ENCODE peak calls at places on chromosomes 1 and 21, in nine cellular contexts. J is heart left ventricle; I is pons; Q is activated CD8-positive, alpha-beta memory T cell treated with anti-CD3 and anti-CD28 coated beads, Interleukin-2, amount 50 U/mL, for 48 hours; K is left ventricle myocardium inferior; N is hippocampal formation; A is T-cell; L is AG09319; S is stimulated activated CD4-positive, alpha-beta T cell treated with anti-CD3 and anti-CD28 coated beads, Interleukin-15, amount 100 ng/mL, for 1 hour. C is an unnamed sample.
A peak's percentile ranks its signal among the peaks of the same experiment; 100 is the strongest.

GRCh38 chr1:31750858-31751638 is 13.1 kb downstream of the ADGRB2 start:
- DNase-seq in S (no peak), Q (no peak), N (no peak), K (no peak), J (no peak), L (no peak), I (no peak), A (no peak), C (peak; percentile 36)

GRCh38 chr1:174692313-174692712 is 244.5 kb downstream of the GPR52 start:
- DNase-seq in A (no peak), Q (no peak), K (no peak), N (no peak), I (no peak), J (no peak), L (no peak), S (no peak), C (no peak)

GRCh38 chr1:241787691-241788090 is 60.3 kb upstream of the EXO1 start:
- DNase-seq in N (no peak), I (peak; percentile 22), K (no peak), J (no peak), A (no peak), L (no peak), S (no peak), Q (no peak), C (no peak)

GRCh38 chr1:27403065-27403726 is 10.8 kb downstream of the GPR3 start:
- DNase-seq in S (no peak), N (peak; percentile 27), A (no peak), L (no peak), I (peak; percentile 39), K (peak; percentile 75), J (peak; percentile 61), Q (no peak), C (no peak)

GRCh38 chr1:226827458-226827857 is 43.0 kb upstream of the PSEN2 start:
- DNase-seq in J (peak; percentile 70), A (no peak), I (peak; percentile 21), Q (peak; percentile 64), K (peak; percentile 73), N (no peak), L (no peak), S (no peak), C (no peak)

GRCh38 chr1:228345201-228345930 is 61.3 kb downstream of the TRIM11 start:
- DNase-seq in A (peak; percentile 10), K (peak; percentile 11), L (no peak), J (peak; percentile 16), Q (no peak), S (no peak), I (no peak), N (no peak), C (peak; percentile 2)

GRCh38 chr21:42668620-42669019 is 15.2 kb downstream of the PDE9A start:
- DNase-seq in Q (no peak), N (no peak), K (no peak), I (no peak), A (no peak), J (no peak), L (no peak), S (no peak), C (no peak)

GRCh38 chr1:4655674-4656532 is 1.5 kb downstream of the AJAP1 start:
- DNase-seq in L (no peak), Q (no peak), I (peak; percentile 95), N (peak; percentile 84), S (no peak), A (no peak), J (peak; percentile 48), K (peak; percentile 41), C (no peak)

GRCh38 chr1:156860113-156860638 is 489 bp upstream of the NTRK1 start:
- DNase-seq in L (no peak), I (peak; percentile 32), N (peak; percentile 25), A (peak; percentile 60), J (peak; percentile 41), Q (peak; percentile 83), K (peak; percentile 36), S (peak; percentile 33), C (peak; percentile 78)

GRCh38 chr1:16011936-16012589 is 5.8 kb downstream of the HSPB7 start:
- DNase-seq in I (no peak), J (no peak), S (no peak), N (no peak), L (no peak), K (no peak), Q (no peak), A (no peak), C (no peak)

GRCh38 chr1:51014878-51015277 is 44.8 kb downstream of the CDKN2C start:
- DNase-seq in Q (no peak), N (no peak), A (no peak), L (no peak), J (no peak), I (no peak), S (no peak), K (no peak), C (no peak)

GRCh38 chr1:199696225-199696624 is 331.3 kb upstream of the NR5A2 start:
- DNase-seq in K (no peak), N (no peak), L (no peak), A (no peak), S (no peak), I (no peak), J (no peak), Q (no peak), C (no peak)

GRCh38 chr1:22556391-22557104 is 6.7 kb upstream of the EPHA8 start:
- DNase-seq in A (no peak), Q (no peak), K (no peak), J (no peak), I (no peak), S (no peak), L (no peak), N (no peak), C (no peak)

GRCh38 chr1:3543076-3544049 is 67.9 kb downstream of the MEGF6 start:
- DNase-seq in S (no peak), N (no peak), Q (no peak), L (peak; percentile 66), K (no peak), J (no peak), I (no peak), A (no peak), C (no peak)

GRCh38 chr1:110021285-110021684 is 13.1 kb upstream of the STRIP1 start:
- DNase-seq in L (no peak), N (no peak), J (no peak), S (no peak), A (no peak), K (no peak), I (no peak), Q (no peak), C (no peak)

GRCh38 chr1:111620412-111620971 is 903 bp downstream of the RAP1A start:
- DNase-seq in Q (no peak), N (no peak), I (peak; percentile 65), A (no peak), K (no peak), L (no peak), S (no peak), J (no peak), C (no peak)

GRCh38 chr1:37994886-37995566 is 5.2 kb upstream of the SF3A3 start:
- DNase-seq in N (no peak), K (no peak), S (no peak), I (no peak), J (no peak), L (no peak), Q (no peak), A (no peak), C (no peak)

GRCh38 chr21:41361053-41361785 is 608 bp upstream of the MX2 start:
- DNase-seq in K (no peak), I (no peak), Q (no peak), S (no peak), N (no peak), J (no peak), L (no peak), A (no peak), C (no peak)

GRCh38 chr1:36730599-36730998 is 247.9 kb upstream of the CSF3R start:
- DNase-seq in S (no peak), L (no peak), A (no peak), Q (no peak), I (no peak), N (no peak), J (no peak), K (no peak), C (no peak)

GRCh38 chr1:183543619-183544204 is 46.5 kb downstream of the NCF2 start:
- DNase-seq in K (no peak), A (no peak), Q (no peak), I (peak; percentile 78), N (no peak), J (no peak), L (peak; percentile 41), S (no peak), C (no peak)

GRCh38 chr1:51236548-51237312 is 657 bp downstream of the RNF11 start:
- DNase-seq in N (peak; percentile 58), S (peak; percentile 5), I (peak; percentile 48), A (no peak), Q (peak; percentile 78), K (peak; percentile 32), J (peak; percentile 58), L (no peak), C (peak; percentile 5)

GRCh38 chr21:46247699-46248460 is 19.3 kb upstream of the LSS start:
- DNase-seq in L (no peak), N (no peak), S (no peak), Q (no peak), K (no peak), I (no peak), J (no peak), A (no peak), C (no peak)

GRCh38 chr1:59595774-59596173 is 219.0 kb upstream of the HOOK1 start:
- DNase-seq in J (no peak), K (no peak), L (peak; percentile 52), A (no peak), N (no peak), I (no peak), S (no peak), Q (no peak), C (no peak)

GRCh38 chr1:153775432-153776311 is 465 bp downstream of the SLC27A3 start:
- DNase-seq in J (peak; percentile 70), I (no peak), Q (peak; percentile 80), K (peak; percentile 59), A (peak; percentile 60), L (no peak), S (peak; percentile 23), N (no peak), C (peak; percentile 70)

GRCh38 chr21:14583629-14584251 is 37.6 kb upstream of the SAMSN1 start:
- DNase-seq in N (no peak), J (no peak), L (no peak), Q (no peak), A (no peak), K (no peak), I (no peak), S (no peak), C (no peak)

GRCh38 chr1:210232524-210233215 is at the start of gene SERTAD4:
- DNase-seq in L (no peak), N (peak; percentile 25), J (peak; percentile 32), A (no peak), Q (no peak), S (no peak), I (peak; percentile 34), K (peak; percentile 38), C (no peak)

GRCh38 chr1:100353073-100353801 is 931 bp downstream of the CDC14A start:
- DNase-seq in S (no peak), K (no peak), I (peak; percentile 44), L (no peak), A (peak; percentile 34), J (peak; percentile 43), N (peak; percentile 46), Q (peak; percentile 75), C (peak; percentile 30)

GRCh38 chr1:218802799-218803198 is 370.9 kb upstream of the LYPLAL1 start:
- DNase-seq in J (no peak), I (no peak), S (no peak), N (no peak), L (no peak), A (no peak), K (no peak), Q (no peak), C (no peak)

GRCh38 chr1:245153645-245154428 is 948 bp upstream of the KIF26B start:
- DNase-seq in N (no peak), I (no peak), S (no peak), K (no peak), L (no peak), A (no peak), Q (peak; percentile 64), J (no peak), C (no peak)

GRCh38 chr1:206000641-206001339 is 2.4 kb downstream of the RAB7B start:
- DNase-seq in N (no peak), L (no peak), Q (peak; percentile 58), K (no peak), I (no peak), A (no peak), J (no peak), S (no peak), C (no peak)

GRCh38 chr1:118097622-118098348 is 87.2 kb downstream of the SPAG17 start:
- DNase-seq in L (no peak), A (no peak), K (no peak), N (no peak), I (no peak), J (no peak), S (no peak), Q (no peak), C (no peak)

C was measured in CD8-positive, alpha-beta T cell.